ENCODE peak calls at places on chromosomes 1 and 21, in six cellular contexts. One of them, this sample, is unnamed.

GRCh38 chr1:63638471-63638870 is 45.3 kb downstream of the PGM1 start:
- DNase-seq in stomach: no peak
- DNase-seq in AG04450: no peak
- DNase-seq in CD8-positive, alpha-beta T cell: no peak
- DNase-seq in uterus: no peak
- DNase-seq in neural progenitor cell: no peak
- DNase-seq in this sample: no peak

GRCh38 chr1:166888710-166889109 is 12.6 kb upstream of the TADA1 start:
- DNase-seq in stomach: no peak
- DNase-seq in uterus: no peak
- DNase-seq in neural progenitor cell: peak
- DNase-seq in CD8-positive, alpha-beta T cell: no peak
- DNase-seq in AG04450: no peak
- DNase-seq in this sample: no peak

GRCh38 chr1:201358596-201358995 is 18.9 kb downstream of the TNNT2 start:
- DNase-seq in CD8-positive, alpha-beta T cell: no peak
- DNase-seq in neural progenitor cell: no peak
- DNase-seq in AG04450: no peak
- DNase-seq in uterus: no peak
- DNase-seq in stomach: no peak
- DNase-seq in this sample: no peak

GRCh38 chr1:246219508-246220030 is 287.5 kb downstream of the SMYD3 start:
- DNase-seq in stomach: no peak
- DNase-seq in neural progenitor cell: peak
- DNase-seq in uterus: no peak
- DNase-seq in CD8-positive, alpha-beta T cell: no peak
- DNase-seq in AG04450: no peak
- DNase-seq in this sample: no peak

GRCh38 chr21:37087188-37087587 is 14.1 kb downstream of the TTC3 start:
- DNase-seq in stomach: no peak
- DNase-seq in CD8-positive, alpha-beta T cell: no peak
- DNase-seq in neural progenitor cell: peak
- DNase-seq in uterus: no peak
- DNase-seq in AG04450: no peak
- DNase-seq in this sample: no peak

GRCh38 chr1:171251741-171252300 is 3.5 kb downstream of the FMO1 start:
- DNase-seq in AG04450: no peak
- DNase-seq in uterus: no peak
- DNase-seq in stomach: no peak
- DNase-seq in neural progenitor cell: peak
- DNase-seq in CD8-positive, alpha-beta T cell: no peak
- DNase-seq in this sample: peak

GRCh38 chr1:153057375-153057774 is at the start of gene SPRR2A:
- DNase-seq in stomach: no peak
- DNase-seq in AG04450: no peak
- DNase-seq in uterus: no peak
- DNase-seq in neural progenitor cell: no peak
- DNase-seq in CD8-positive, alpha-beta T cell: no peak
- DNase-seq in this sample: no peak

GRCh38 chr1:152110860-152111514 is 4.3 kb downstream of the TCHH start:
- DNase-seq in AG04450: no peak
- DNase-seq in CD8-positive, alpha-beta T cell: no peak
- DNase-seq in uterus: no peak
- DNase-seq in neural progenitor cell: peak
- DNase-seq in stomach: no peak
- DNase-seq in this sample: no peak

GRCh38 chr21:46391773-46392172 is 66.9 kb upstream of the DIP2A start:
- DNase-seq in CD8-positive, alpha-beta T cell: no peak
- DNase-seq in AG04450: no peak
- DNase-seq in neural progenitor cell: no peak
- DNase-seq in stomach: no peak
- DNase-seq in uterus: no peak
- DNase-seq in this sample: no peak
- H3K4me3 ChIP-seq in CD8-positive, alpha-beta T cell: no peak
- H3K4me3 ChIP-seq in AG04450: no peak
- H3K4me3 ChIP-seq in neural progenitor cell: no peak
- H3K4me3 ChIP-seq in stomach: no peak
- H3K4me3 ChIP-seq in uterus: no peak
- H3K4me3 ChIP-seq in this sample: no peak

DNA sequence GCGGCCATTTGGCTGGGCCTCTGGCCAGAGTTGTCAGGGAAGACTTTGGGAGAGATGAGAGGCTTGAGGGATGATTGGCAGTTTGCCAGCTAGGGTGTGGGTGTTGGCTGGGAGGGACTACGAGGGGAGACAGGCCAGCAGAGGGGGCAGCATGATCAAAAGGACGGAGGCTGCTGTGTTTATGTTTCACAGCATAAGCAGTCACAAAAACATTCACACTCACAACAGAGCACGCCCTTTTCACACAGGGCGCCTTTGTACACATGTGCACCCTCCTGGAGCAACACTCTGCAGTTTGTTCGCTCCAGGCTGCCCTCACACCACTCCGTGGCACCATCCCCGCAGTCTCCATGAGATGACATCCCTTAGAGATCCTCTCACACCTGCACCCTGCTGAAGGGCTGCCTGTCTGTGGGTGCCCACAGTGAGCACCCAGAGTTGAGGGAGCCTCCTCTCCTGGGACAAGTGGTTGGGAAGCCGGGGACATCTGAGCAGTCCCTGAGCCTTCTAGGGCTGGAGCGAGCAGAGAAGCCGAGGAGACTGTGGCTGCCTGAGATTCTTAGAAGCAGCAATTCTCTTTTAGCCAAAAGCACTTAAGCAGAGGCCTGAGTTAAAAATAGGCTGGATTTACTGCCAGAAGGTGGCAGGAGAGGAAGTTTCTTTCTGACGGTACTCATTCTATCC is 15.4 kb downstream of the EFNA3 start:
- DNase-seq in AG04450: no peak
- DNase-seq in neural progenitor cell: peak
- DNase-seq in CD8-positive, alpha-beta T cell: no peak
- DNase-seq in stomach: no peak
- DNase-seq in uterus: peak
- DNase-seq in this sample: peak
- TF ChIP-seq CTCF in AG04450: peak
- TF ChIP-seq CTCF in neural progenitor cell: peak
- TF ChIP-seq CTCF in CD8-positive, alpha-beta T cell: peak
- TF ChIP-seq CTCF in stomach: no peak
- TF ChIP-seq CTCF in uterus: peak
- TF ChIP-seq CTCF in this sample: peak

GRCh38 chr21:44990921-44991320 is 51.1 kb downstream of the SLX9 start:
- DNase-seq in neural progenitor cell: no peak
- DNase-seq in CD8-positive, alpha-beta T cell: no peak
- DNase-seq in uterus: no peak
- DNase-seq in AG04450: no peak
- DNase-seq in stomach: no peak
- DNase-seq in this sample: no peak
- H3K27ac ChIP-seq in neural progenitor cell: no peak
- H3K27ac ChIP-seq in CD8-positive, alpha-beta T cell: no peak
- H3K27ac ChIP-seq in uterus: no peak
- H3K27ac ChIP-seq in AG04450: no peak
- H3K27ac ChIP-seq in stomach: peak
- H3K27ac ChIP-seq in this sample: no peak

DNA sequence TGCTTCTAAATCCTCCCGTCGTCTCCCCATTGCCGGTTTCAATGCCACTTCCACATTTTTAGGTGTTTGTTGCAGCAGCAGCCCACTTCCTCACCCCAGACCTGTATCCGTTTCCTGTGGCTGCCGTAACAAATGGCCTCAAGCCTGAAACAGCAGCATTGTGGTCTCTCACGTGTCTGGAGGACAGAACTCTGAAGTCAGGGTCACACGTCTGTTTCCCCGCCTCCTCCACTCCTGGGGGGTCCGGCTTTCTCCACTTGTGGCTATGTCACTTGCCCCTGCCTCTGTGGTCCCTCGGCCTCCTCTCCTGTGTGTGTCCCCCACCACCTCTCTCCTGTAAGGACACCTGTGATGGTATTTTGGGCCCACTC is 21.8 kb downstream of the TRPM2 start:
- DNase-seq in neural progenitor cell: no peak
- DNase-seq in uterus: no peak
- DNase-seq in stomach: peak
- DNase-seq in AG04450: no peak
- DNase-seq in CD8-positive, alpha-beta T cell: peak
- DNase-seq in this sample: no peak
- H3K4me3 ChIP-seq in neural progenitor cell: no peak
- H3K4me3 ChIP-seq in uterus: no peak
- H3K4me3 ChIP-seq in stomach: no peak
- H3K4me3 ChIP-seq in AG04450: no peak
- H3K4me3 ChIP-seq in CD8-positive, alpha-beta T cell: no peak
- H3K4me3 ChIP-seq in this sample: no peak

GRCh38 chr1:157124855-157125254 is 13.3 kb downstream of the ETV3 start:
- DNase-seq in uterus: no peak
- DNase-seq in neural progenitor cell: no peak
- DNase-seq in stomach: no peak
- DNase-seq in CD8-positive, alpha-beta T cell: no peak
- DNase-seq in AG04450: no peak
- DNase-seq in this sample: no peak
- TF ChIP-seq CTCF in uterus: no peak
- TF ChIP-seq CTCF in neural progenitor cell: no peak
- TF ChIP-seq CTCF in stomach: no peak
- TF ChIP-seq CTCF in CD8-positive, alpha-beta T cell: no peak
- TF ChIP-seq CTCF in AG04450: no peak
- TF ChIP-seq CTCF in this sample: no peak

GRCh38 chr1:155011437-155011907 is 8.9 kb downstream of the ZBTB7B start:
- DNase-seq in AG04450: no peak
- DNase-seq in neural progenitor cell: no peak
- DNase-seq in uterus: no peak
- DNase-seq in CD8-positive, alpha-beta T cell: no peak
- DNase-seq in stomach: no peak
- DNase-seq in this sample: no peak
- H3K27ac ChIP-seq in AG04450: no peak
- H3K27ac ChIP-seq in neural progenitor cell: no peak
- H3K27ac ChIP-seq in uterus: peak
- H3K27ac ChIP-seq in CD8-positive, alpha-beta T cell: no peak
- H3K27ac ChIP-seq in stomach: peak
- H3K27ac ChIP-seq in this sample: no peak

GRCh38 chr1:10793129-10793651 is 3.3 kb downstream of the CASZ1 start:
- DNase-seq in uterus: no peak
- DNase-seq in stomach: peak
- DNase-seq in AG04450: no peak
- DNase-seq in neural progenitor cell: peak
- DNase-seq in CD8-positive, alpha-beta T cell: no peak
- DNase-seq in this sample: no peak
- H3K4me3 ChIP-seq in uterus: peak
- H3K4me3 ChIP-seq in stomach: peak
- H3K4me3 ChIP-seq in AG04450: no peak
- H3K4me3 ChIP-seq in neural progenitor cell: peak
- H3K4me3 ChIP-seq in CD8-positive, alpha-beta T cell: no peak
- H3K4me3 ChIP-seq in this sample: peak

This sample was measured in pancreas.